ENCODE peak calls at places on chromosome X, in nine cellular contexts. One of them, this sample, is unnamed.

GRCh38 chrX:27380163-27380845 is 82.8 kb downstream of the PPP4R3C start:
- DNase-seq in A673: no peak
- DNase-seq in aorta: no peak
- DNase-seq in naive thymus-derived CD4-positive, alpha-beta T cell: no peak
- DNase-seq in mesenchymal stem cell: no peak
- DNase-seq in GM23248: no peak
- DNase-seq in AG04450: no peak
- DNase-seq in left lung: no peak
- DNase-seq in SJCRH30: no peak
- DNase-seq in this sample: no peak

GRCh38 chrX:48676106-48676892 is 7.3 kb upstream of the WAS start:
- DNase-seq in A673: peak; percentile 89
- DNase-seq in aorta: peak; percentile 93
- DNase-seq in naive thymus-derived CD4-positive, alpha-beta T cell: peak; percentile 84
- DNase-seq in mesenchymal stem cell: peak; percentile 89
- DNase-seq in GM23248: peak; percentile 87
- DNase-seq in AG04450: peak; percentile 45
- DNase-seq in left lung: peak; percentile 92
- DNase-seq in SJCRH30: peak; percentile 80
- DNase-seq in this sample: peak; percentile 87

GRCh38 chrX:42704454-42704853 is 73.5 kb downstream of the PPP1R2C start:
- DNase-seq in A673: no peak
- DNase-seq in aorta: no peak
- DNase-seq in naive thymus-derived CD4-positive, alpha-beta T cell: no peak
- DNase-seq in mesenchymal stem cell: no peak
- DNase-seq in GM23248: peak; percentile 3
- DNase-seq in AG04450: no peak
- DNase-seq in left lung: no peak
- DNase-seq in SJCRH30: no peak
- DNase-seq in this sample: no peak

GRCh38 chrX:57447856-57448255 is 144.0 kb upstream of the ZXDB start:
- DNase-seq in A673: no peak
- DNase-seq in aorta: no peak
- DNase-seq in naive thymus-derived CD4-positive, alpha-beta T cell: no peak
- DNase-seq in mesenchymal stem cell: no peak
- DNase-seq in GM23248: peak; percentile 13
- DNase-seq in AG04450: no peak
- DNase-seq in left lung: no peak
- DNase-seq in SJCRH30: no peak
- DNase-seq in this sample: no peak

GRCh38 chrX:138885886-138886285 is 174.4 kb upstream of the FGF13 start:
- DNase-seq in A673: no peak
- DNase-seq in aorta: no peak
- DNase-seq in naive thymus-derived CD4-positive, alpha-beta T cell: no peak
- DNase-seq in mesenchymal stem cell: peak; percentile 0
- DNase-seq in GM23248: peak; percentile 68
- DNase-seq in AG04450: no peak
- DNase-seq in left lung: no peak
- DNase-seq in SJCRH30: no peak
- DNase-seq in this sample: no peak

GRCh38 chrX:86033385-86033784 is 14.0 kb downstream of the CHM start:
- DNase-seq in A673: no peak
- DNase-seq in aorta: no peak
- DNase-seq in naive thymus-derived CD4-positive, alpha-beta T cell: no peak
- DNase-seq in mesenchymal stem cell: no peak
- DNase-seq in GM23248: no peak
- DNase-seq in AG04450: no peak
- DNase-seq in left lung: no peak
- DNase-seq in SJCRH30: no peak
- DNase-seq in this sample: no peak

GRCh38 chrX:9560219-9560618 is 95.4 kb downstream of the TBL1X start:
- DNase-seq in A673: no peak
- DNase-seq in aorta: no peak
- DNase-seq in naive thymus-derived CD4-positive, alpha-beta T cell: no peak
- DNase-seq in mesenchymal stem cell: no peak
- DNase-seq in GM23248: no peak
- DNase-seq in AG04450: no peak
- DNase-seq in left lung: no peak
- DNase-seq in SJCRH30: no peak
- DNase-seq in this sample: no peak

GRCh38 chrX:79161655-79162054 is 17.2 kb downstream of the GPR174 start:
- DNase-seq in A673: peak; percentile 71
- DNase-seq in aorta: no peak
- DNase-seq in naive thymus-derived CD4-positive, alpha-beta T cell: peak; percentile 84
- DNase-seq in mesenchymal stem cell: no peak
- DNase-seq in GM23248: no peak
- DNase-seq in AG04450: no peak
- DNase-seq in left lung: no peak
- DNase-seq in SJCRH30: peak; percentile 19
- DNase-seq in this sample: peak; percentile 19

GRCh38 chrX:42090395-42090794 is 167.0 kb upstream of the CASK start:
- DNase-seq in A673: no peak
- DNase-seq in aorta: no peak
- DNase-seq in naive thymus-derived CD4-positive, alpha-beta T cell: no peak
- DNase-seq in mesenchymal stem cell: no peak
- DNase-seq in GM23248: no peak
- DNase-seq in AG04450: no peak
- DNase-seq in left lung: no peak
- DNase-seq in SJCRH30: no peak
- DNase-seq in this sample: no peak

GRCh38 chrX:1392376-1393130 is 640 bp upstream of the SLC25A6 start:
- DNase-seq in A673: peak; percentile 87
- DNase-seq in aorta: peak; percentile 85
- DNase-seq in naive thymus-derived CD4-positive, alpha-beta T cell: no peak
- DNase-seq in mesenchymal stem cell: peak; percentile 78
- DNase-seq in GM23248: peak; percentile 87
- DNase-seq in AG04450: peak; percentile 15
- DNase-seq in left lung: peak; percentile 91
- DNase-seq in SJCRH30: peak; percentile 82
- DNase-seq in this sample: no peak

GRCh38 chrX:140507982-140508305 is 3.1 kb upstream of the SOX3 start:
- DNase-seq in A673: peak; percentile 38
- DNase-seq in aorta: no peak
- DNase-seq in naive thymus-derived CD4-positive, alpha-beta T cell: no peak
- DNase-seq in mesenchymal stem cell: no peak
- DNase-seq in GM23248: peak; percentile 60
- DNase-seq in AG04450: no peak
- DNase-seq in left lung: no peak
- DNase-seq in SJCRH30: peak; percentile 59
- DNase-seq in this sample: no peak

GRCh38 chrX:136525738-136526606 is 6.0 kb upstream of the VGLL1 start:
- DNase-seq in A673: peak; percentile 13
- DNase-seq in aorta: peak; percentile 83
- DNase-seq in naive thymus-derived CD4-positive, alpha-beta T cell: no peak
- DNase-seq in mesenchymal stem cell: peak; percentile 62
- DNase-seq in GM23248: peak; percentile 87
- DNase-seq in AG04450: peak; percentile 63
- DNase-seq in left lung: no peak
- DNase-seq in SJCRH30: no peak
- DNase-seq in this sample: no peak

GRCh38 chrX:115563633-115564182 is 2.7 kb downstream of the PLS3 start:
- DNase-seq in A673: no peak
- DNase-seq in aorta: no peak
- DNase-seq in naive thymus-derived CD4-positive, alpha-beta T cell: no peak
- DNase-seq in mesenchymal stem cell: no peak
- DNase-seq in GM23248: peak; percentile 24
- DNase-seq in AG04450: no peak
- DNase-seq in left lung: no peak
- DNase-seq in SJCRH30: no peak
- DNase-seq in this sample: no peak

GRCh38 chrX:43970528-43970927 is 2.7 kb downstream of the NDP start:
- DNase-seq in A673: no peak
- DNase-seq in aorta: no peak
- DNase-seq in naive thymus-derived CD4-positive, alpha-beta T cell: no peak
- DNase-seq in mesenchymal stem cell: no peak
- DNase-seq in GM23248: peak; percentile 65
- DNase-seq in AG04450: no peak
- DNase-seq in left lung: no peak
- DNase-seq in SJCRH30: no peak
- DNase-seq in this sample: no peak

GRCh38 chrX:65999563-66000148 is 40.2 kb downstream of the VSIG4 start:
- DNase-seq in A673: no peak
- DNase-seq in aorta: no peak
- DNase-seq in naive thymus-derived CD4-positive, alpha-beta T cell: no peak
- DNase-seq in mesenchymal stem cell: no peak
- DNase-seq in GM23248: no peak
- DNase-seq in AG04450: no peak
- DNase-seq in left lung: no peak
- DNase-seq in SJCRH30: no peak
- DNase-seq in this sample: no peak
- H3K9me3 ChIP-seq in A673: no peaks in the 10 kb centered on the region
- H3K9me3 ChIP-seq in aorta: no peaks in the 10 kb centered on the region
- H3K9me3 ChIP-seq in naive thymus-derived CD4-positive, alpha-beta T cell: no peaks in the 10 kb centered on the region
- H3K9me3 ChIP-seq in mesenchymal stem cell: no peaks in the 10 kb centered on the region
- H3K9me3 ChIP-seq in GM23248: no peaks in the 10 kb centered on the region
- H3K9me3 ChIP-seq in AG04450: no peaks in the 10 kb centered on the region
- H3K9me3 ChIP-seq in left lung: no peaks in the 10 kb centered on the region
- H3K9me3 ChIP-seq in SJCRH30: no peaks in the 10 kb centered on the region
- H3K9me3 ChIP-seq in this sample: no peaks in the 10 kb centered on the region

DNA sequence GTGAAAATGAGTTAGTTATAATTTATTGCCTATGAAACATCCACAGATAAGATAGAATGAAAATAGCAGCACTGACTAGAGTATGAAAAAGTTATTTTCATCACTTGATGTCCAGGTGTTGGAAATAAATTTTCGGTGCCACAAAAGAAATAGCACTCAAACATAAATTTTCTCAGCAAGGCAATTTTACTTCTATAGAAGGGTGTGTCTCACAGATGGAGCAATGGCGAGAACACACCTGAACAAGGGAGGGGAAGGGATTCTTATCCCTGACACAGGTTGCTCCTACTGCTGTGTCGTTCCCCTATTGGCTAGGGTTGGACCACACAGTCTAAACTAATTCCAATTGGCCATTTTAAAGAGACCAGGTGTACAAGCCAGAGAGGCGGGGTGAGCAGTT is 13.3 kb upstream of the VAMP7 start:
- DNase-seq in A673: no peak
- DNase-seq in aorta: no peak
- DNase-seq in naive thymus-derived CD4-positive, alpha-beta T cell: no peak
- DNase-seq in mesenchymal stem cell: no peak
- DNase-seq in GM23248: no peak
- DNase-seq in AG04450: no peak
- DNase-seq in left lung: no peak
- DNase-seq in SJCRH30: no peak
- DNase-seq in this sample: no peak
- H3K9me3 ChIP-seq in A673: peaks cover 8% of the 10 kb centered on the region
- H3K9me3 ChIP-seq in aorta: peaks cover 2% of the 10 kb centered on the region
- H3K9me3 ChIP-seq in naive thymus-derived CD4-positive, alpha-beta T cell: no peaks in the 10 kb centered on the region
- H3K9me3 ChIP-seq in mesenchymal stem cell: peaks cover 29% of the 10 kb centered on the region
- H3K9me3 ChIP-seq in GM23248: no peaks in the 10 kb centered on the region
- H3K9me3 ChIP-seq in AG04450: peaks cover 5% of the 10 kb centered on the region
- H3K9me3 ChIP-seq in left lung: no peaks in the 10 kb centered on the region
- H3K9me3 ChIP-seq in SJCRH30: no peaks in the 10 kb centered on the region
- H3K9me3 ChIP-seq in this sample: no peaks in the 10 kb centered on the region

DNA sequence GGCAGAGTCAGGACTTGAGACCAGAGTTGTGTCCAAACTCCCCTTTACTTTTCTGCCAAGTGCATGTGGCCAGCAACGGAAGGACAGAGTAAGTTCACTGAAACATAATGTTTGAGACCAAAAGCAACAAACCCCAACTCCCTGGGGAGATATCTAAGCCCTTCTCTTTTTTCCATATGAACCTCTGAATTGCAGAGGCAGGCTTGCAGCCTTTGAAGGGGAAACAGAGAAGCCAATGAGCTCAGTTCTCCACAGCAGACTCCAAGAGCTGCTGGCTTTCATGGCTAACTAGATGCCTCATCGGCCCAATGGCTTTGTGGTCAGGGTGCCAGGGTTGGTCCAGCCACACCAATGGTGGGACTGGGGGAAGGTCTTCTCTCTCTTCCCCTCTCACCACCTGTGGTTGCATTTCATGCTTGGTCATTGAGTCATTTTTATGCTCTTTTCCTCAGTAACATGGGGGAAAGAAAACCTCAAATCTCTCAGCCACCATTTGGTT is 34.0 kb downstream of the STARD8 start:
- DNase-seq in A673: no peak
- DNase-seq in aorta: no peak
- DNase-seq in naive thymus-derived CD4-positive, alpha-beta T cell: no peak
- DNase-seq in mesenchymal stem cell: peak; percentile 20
- DNase-seq in GM23248: peak; percentile 41
- DNase-seq in AG04450: no peak
- DNase-seq in left lung: no peak
- DNase-seq in SJCRH30: peak; percentile 87
- DNase-seq in this sample: no peak
- H3K9me3 ChIP-seq in A673: no peaks in the 10 kb centered on the region
- H3K9me3 ChIP-seq in aorta: no peaks in the 10 kb centered on the region
- H3K9me3 ChIP-seq in naive thymus-derived CD4-positive, alpha-beta T cell: no peaks in the 10 kb centered on the region
- H3K9me3 ChIP-seq in mesenchymal stem cell: no peaks in the 10 kb centered on the region
- H3K9me3 ChIP-seq in GM23248: no peaks in the 10 kb centered on the region
- H3K9me3 ChIP-seq in AG04450: no peaks in the 10 kb centered on the region
- H3K9me3 ChIP-seq in left lung: no peaks in the 10 kb centered on the region
- H3K9me3 ChIP-seq in SJCRH30: no peaks in the 10 kb centered on the region
- H3K9me3 ChIP-seq in this sample: no peaks in the 10 kb centered on the region

GRCh38 chrX:20229155-20229554 is 37.6 kb downstream of the RPS6KA3 start:
- DNase-seq in A673: no peak
- DNase-seq in aorta: no peak
- DNase-seq in naive thymus-derived CD4-positive, alpha-beta T cell: no peak
- DNase-seq in mesenchymal stem cell: no peak
- DNase-seq in GM23248: no peak
- DNase-seq in AG04450: no peak
- DNase-seq in left lung: no peak
- DNase-seq in SJCRH30: no peak
- DNase-seq in this sample: no peak

GRCh38 chrX:20228245-20228644 is 38.5 kb downstream of the RPS6KA3 start:
- DNase-seq in A673: no peak
- DNase-seq in aorta: no peak
- DNase-seq in naive thymus-derived CD4-positive, alpha-beta T cell: no peak
- DNase-seq in mesenchymal stem cell: no peak
- DNase-seq in GM23248: no peak
- DNase-seq in AG04450: no peak
- DNase-seq in left lung: no peak
- DNase-seq in SJCRH30: no peak
- DNase-seq in this sample: no peak

GRCh38 chrX:20233336-20233735 is 33.4 kb downstream of the RPS6KA3 start:
- DNase-seq in A673: no peak
- DNase-seq in aorta: no peak
- DNase-seq in naive thymus-derived CD4-positive, alpha-beta T cell: no peak
- DNase-seq in mesenchymal stem cell: no peak
- DNase-seq in GM23248: no peak
- DNase-seq in AG04450: no peak
- DNase-seq in left lung: no peak
- DNase-seq in SJCRH30: no peak
- DNase-seq in this sample: no peak

GRCh38 chrX:20231598-20231997 is 35.1 kb downstream of the RPS6KA3 start:
- DNase-seq in A673: no peak
- DNase-seq in aorta: no peak
- DNase-seq in naive thymus-derived CD4-positive, alpha-beta T cell: no peak
- DNase-seq in mesenchymal stem cell: no peak
- DNase-seq in GM23248: peak; percentile 58
- DNase-seq in AG04450: no peak
- DNase-seq in left lung: no peak
- DNase-seq in SJCRH30: no peak
- DNase-seq in this sample: no peak

DNA sequence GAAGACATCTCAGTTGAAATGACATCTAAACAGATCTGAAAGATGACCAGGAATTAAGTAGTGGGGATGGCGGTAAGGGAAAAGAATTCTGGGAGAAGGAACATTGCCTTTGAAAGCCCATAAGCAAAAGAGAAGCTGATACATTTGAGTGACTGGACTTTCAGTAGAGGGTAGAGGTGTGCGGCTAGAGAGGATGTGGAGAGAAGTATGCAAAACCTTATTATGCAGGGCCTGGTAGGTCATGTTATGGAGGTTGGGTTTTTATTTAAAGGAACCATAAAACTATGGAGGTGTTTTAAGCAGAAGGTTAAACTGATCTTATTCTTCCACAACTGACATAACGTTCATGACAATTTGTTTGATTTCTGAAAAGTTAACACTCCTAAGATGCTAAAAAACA is 36.3 kb downstream of the RPS6KA3 start:
- DNase-seq in A673: no peak
- DNase-seq in aorta: no peak
- DNase-seq in naive thymus-derived CD4-positive, alpha-beta T cell: no peak
- DNase-seq in mesenchymal stem cell: no peak
- DNase-seq in GM23248: no peak
- DNase-seq in AG04450: no peak
- DNase-seq in left lung: no peak
- DNase-seq in SJCRH30: no peak
- DNase-seq in this sample: no peak
- H3K9me3 ChIP-seq in A673: no peaks in the 10 kb centered on the region
- H3K9me3 ChIP-seq in aorta: no peaks in the 10 kb centered on the region
- H3K9me3 ChIP-seq in naive thymus-derived CD4-positive, alpha-beta T cell: no peaks in the 10 kb centered on the region
- H3K9me3 ChIP-seq in mesenchymal stem cell: no peaks in the 10 kb centered on the region
- H3K9me3 ChIP-seq in GM23248: no peaks in the 10 kb centered on the region
- H3K9me3 ChIP-seq in AG04450: no peaks in the 10 kb centered on the region
- H3K9me3 ChIP-seq in left lung: no peaks in the 10 kb centered on the region
- H3K9me3 ChIP-seq in SJCRH30: no peaks in the 10 kb centered on the region
- H3K9me3 ChIP-seq in this sample: no peaks in the 10 kb centered on the region

This sample was measured in T-helper 17 cell.